ENCODE peak calls at places on chromosomes 12 and 14, in six cellular contexts. X is HEK293T; N is hippocampal formation; G is myocyte; V is stimulated activated CD4-positive, alpha-beta T cell treated with anti-CD3 and anti-CD28 coated beads, Interleukin-4, amount 100 ng/mL, for 48 hours; Q is frontal cortex. D is an unnamed sample.

GRCh38 chr12:12812163-12812562 is 983 bp upstream of the DDX47 start:
- DNase-seq in X (no peak), V (no peak), Q (no peak), G (no peak), N (no peak), D (no peak)

GRCh38 chr14:98259881-98260280 is 1012.1 kb downstream of the BCL11B start:
- DNase-seq in X (no peak), V (no peak), N (no peak), G (no peak), Q (no peak), D (no peak)

GRCh38 chr12:40162022-40162421 is 56.1 kb upstream of the SLC2A13 start:
- DNase-seq in X (no peak), Q (no peak), G (no peak), N (no peak), V (no peak), D (no peak)

GRCh38 chr12:94171595-94171930 is 23.2 kb downstream of the PLXNC1 start:
- DNase-seq in Q (no peak), N (no peak), G (no peak), V (no peak), X (no peak), D (no peak)

GRCh38 chr12:117986705-117987469 is 18.1 kb upstream of the KSR2 start:
- DNase-seq in V (no peak), N (no peak), Q (no peak), X (no peak), G (peak; percentile 3), D (no peak)

GRCh38 chr12:1474567-1475153 is 119.7 kb downstream of the FBXL14 start:
- DNase-seq in X (no peak), Q (no peak), N (no peak), V (no peak), G (peak; percentile 74), D (no peak)

GRCh38 chr12:53980448-53981388 is 4.2 kb upstream of the HOXC10 start:
- DNase-seq in Q (no peak), N (no peak), G (no peak), V (no peak), X (no peak), D (no peak)

GRCh38 chr12:85029456-85029855 is 6.6 kb downstream of the TSPAN19 start:
- DNase-seq in G (peak; percentile 62), V (no peak), X (peak; percentile 10), N (peak; percentile 68), Q (peak; percentile 3), D (no peak)

GRCh38 chr12:76927170-76927784 is 48.5 kb upstream of the CSRP2 start:
- DNase-seq in V (peak; percentile 31), N (no peak), G (peak; percentile 62), X (peak; percentile 60), Q (no peak), D (peak; percentile 51)

GRCh38 chr12:32448581-32448980 is 49.2 kb downstream of the FGD4 start:
- DNase-seq in X (no peak), V (no peak), G (no peak), N (no peak), Q (no peak), D (no peak)

GRCh38 chr14:67837011-67837624 is 17.5 kb downstream of the RAD51B start:
- DNase-seq in V (no peak), N (no peak), Q (no peak), G (peak; percentile 76), X (peak; percentile 18), D (peak; percentile 43)

GRCh38 chr12:109816870-109817269 is 16.3 kb downstream of the TRPV4 start:
- DNase-seq in N (no peak), X (no peak), V (no peak), Q (no peak), G (no peak), D (no peak)

GRCh38 chr12:3651585-3652424 is 101.1 kb downstream of the CRACR2A start:
- DNase-seq in G (no peak), V (no peak), N (no peak), X (no peak), Q (no peak), D (no peak)

GRCh38 chr14:36976571-36977023 is 195.8 kb downstream of the SLC25A21 start:
- DNase-seq in N (no peak), X (no peak), V (no peak), G (peak; percentile 66), Q (no peak), D (peak; percentile 45)

GRCh38 chr12:50803230-50803629 is 39.3 kb downstream of the ATF1 start:
- DNase-seq in Q (no peak), X (no peak), N (no peak), V (no peak), G (no peak), D (no peak)

GRCh38 chr12:70267550-70267949 is 24.3 kb downstream of the CNOT2 start:
- DNase-seq in N (no peak), X (no peak), G (no peak), Q (no peak), V (no peak), D (no peak)

GRCh38 chr12:82972624-82973023 is 285.9 kb downstream of the TMTC2 start:
- DNase-seq in X (no peak), N (peak; percentile 15), Q (no peak), V (no peak), G (no peak), D (no peak)

GRCh38 chr14:72582582-72582981 is 311.3 kb downstream of the DPF3 start:
- DNase-seq in Q (no peak), X (no peak), N (no peak), V (no peak), G (no peak), D (no peak)

GRCh38 chr12:46915861-46916260 is 90.1 kb upstream of the SLC38A4 start:
- DNase-seq in G (peak; percentile 95), Q (no peak), V (no peak), X (no peak), N (no peak), D (no peak)